ENCODE peak calls at places on chromosomes 3 and 15, in seven cellular contexts. S, J, L, W, I, X and Q are unnamed samples.

GRCh38 chr15:80695911-80696651 is 971 bp downstream of the ABHD17C start:
- DNase-seq in W (no peak), S (no peak), J (no peak), L (peak), X (no peak), I (peak), Q (peak)

GRCh38 chr15:60552224-60552623 is 73.3 kb upstream of the ICE2 start:
- DNase-seq in L (no peak), I (no peak), J (no peak), W (no peak), X (no peak), S (no peak), Q (no peak)

GRCh38 chr3:72331076-72331475 is 517.2 kb downstream of the SHQ1 start:
- DNase-seq in S (no peak), I (no peak), J (no peak), X (no peak), L (no peak), W (no peak), Q (no peak)

GRCh38 chr3:73674280-73674679 is 49.5 kb upstream of the PDZRN3 start:
- DNase-seq in S (no peak), J (no peak), X (peak), W (no peak), I (no peak), L (no peak), Q (no peak)

GRCh38 chr15:31274496-31275330 is 51.9 kb upstream of the KLF13 start:
- DNase-seq in J (no peak), S (peak), L (no peak), I (no peak), W (no peak), X (peak), Q (no peak)

GRCh38 chr3:72390841-72391240 is 457.4 kb downstream of the SHQ1 start:
- DNase-seq in X (peak), J (no peak), I (no peak), S (no peak), W (no peak), L (no peak), Q (no peak)

GRCh38 chr15:62483817-62484216 is 318.7 kb upstream of the C2CD4B start:
- DNase-seq in J (no peak), W (no peak), S (no peak), X (no peak), L (no peak), I (peak), Q (no peak)

GRCh38 chr3:45929042-45929679 is 14.1 kb upstream of the CXCR6 start:
- DNase-seq in L (peak), J (no peak), I (no peak), X (no peak), W (no peak), S (no peak), Q (peak)

GRCh38 chr15:101250331-101250730 is 1.5 kb downstream of the CHSY1 start:
- DNase-seq in I (no peak), W (peak), S (no peak), L (peak), J (no peak), X (peak), Q (no peak)

GRCh38 chr15:50116477-50116876 is 2.6 kb downstream of the ATP8B4 start:
- DNase-seq in I (no peak), L (no peak), X (peak), W (no peak), J (no peak), S (no peak), Q (peak)

GRCh38 chr3:133991209-133991608 is 38.5 kb downstream of the SLCO2A1 start:
- DNase-seq in L (peak), J (no peak), W (no peak), I (no peak), S (peak), X (no peak), Q (no peak)

GRCh38 chr3:50660386-50660785 is 14.3 kb upstream of the DOCK3 start:
- DNase-seq in J (no peak), X (no peak), I (no peak), S (peak), W (no peak), L (no peak), Q (no peak)

GRCh38 chr15:67135494-67135893 is 70.1 kb downstream of the SMAD3 start:
- DNase-seq in I (no peak), W (no peak), L (no peak), X (peak), J (no peak), S (no peak), Q (no peak)

GRCh38 chr3:141680620-141681389 is 57.3 kb upstream of the RNF7 start:
- DNase-seq in L (peak), X (peak), J (no peak), I (no peak), W (no peak), S (no peak), Q (no peak)

GRCh38 chr15:57647071-57647790 is 55.5 kb downstream of the MYZAP start:
- DNase-seq in J (no peak), S (no peak), L (no peak), I (no peak), W (no peak), X (no peak), Q (peak)

GRCh38 chr3:116059421-116060096 is 385.7 kb downstream of the LSAMP start:
- DNase-seq in J (peak), W (peak), S (no peak), I (no peak), X (peak), L (peak), Q (no peak)

GRCh38 chr3:140859592-140860336 is 81.9 kb upstream of the SLC25A36 start:
- DNase-seq in X (no peak), L (no peak), J (no peak), W (no peak), S (no peak), I (no peak), Q (no peak)

GRCh38 chr3:62833538-62833937 is 41.7 kb downstream of the CADPS start:
- DNase-seq in S (no peak), J (no peak), I (no peak), X (no peak), L (peak), W (no peak), Q (peak)

GRCh38 chr3:71010731-71011455 is 572.6 kb downstream of the FOXP1 start:
- DNase-seq in W (no peak), X (no peak), L (no peak), S (no peak), J (no peak), I (no peak), Q (peak)

GRCh38 chr3:140552898-140553297 is 125.0 kb upstream of the TRIM42 start:
- DNase-seq in W (no peak), L (peak), J (peak), S (peak), X (no peak), I (no peak), Q (no peak)

GRCh38 chr3:8964436-8965370 is 1.4 kb upstream of the RAD18 start:
- DNase-seq in X (peak), S (no peak), W (peak), I (no peak), J (peak), L (peak), Q (no peak)

GRCh38 chr15:62071711-62072308 is 5.0 kb downstream of the C2CD4A start:
- DNase-seq in I (no peak), X (peak), L (no peak), S (no peak), J (no peak), W (no peak), Q (peak)

GRCh38 chr15:55250951-55251350 is 38.7 kb downstream of the RAB27A start:
- DNase-seq in X (no peak), J (no peak), S (no peak), L (no peak), W (no peak), I (no peak), Q (no peak)

GRCh38 chr3:185693985-185694675 is 108.0 kb downstream of the SENP2 start:
- DNase-seq in I (no peak), W (no peak), J (no peak), L (no peak), S (no peak), X (peak), Q (no peak)

GRCh38 chr3:32882603-32883025 is 64.8 kb downstream of the TRIM71 start:
- DNase-seq in W (no peak), I (no peak), J (no peak), L (no peak), S (no peak), X (no peak), Q (peak)

GRCh38 chr15:65066635-65067333 is 1.0 kb downstream of the RASL12 start:
- DNase-seq in W (no peak), I (peak), L (no peak), X (no peak), S (no peak), J (no peak), Q (no peak)

GRCh38 chr3:64178419-64178818 is 46.8 kb downstream of the PRICKLE2 start:
- DNase-seq in X (no peak), J (no peak), L (no peak), S (no peak), W (no peak), I (no peak), Q (no peak)
- TF ChIP-seq CTCF in X (no peak), J (no peak), L (no peak), S (no peak), W (no peak), I (no peak), Q (no peak)

DNA sequence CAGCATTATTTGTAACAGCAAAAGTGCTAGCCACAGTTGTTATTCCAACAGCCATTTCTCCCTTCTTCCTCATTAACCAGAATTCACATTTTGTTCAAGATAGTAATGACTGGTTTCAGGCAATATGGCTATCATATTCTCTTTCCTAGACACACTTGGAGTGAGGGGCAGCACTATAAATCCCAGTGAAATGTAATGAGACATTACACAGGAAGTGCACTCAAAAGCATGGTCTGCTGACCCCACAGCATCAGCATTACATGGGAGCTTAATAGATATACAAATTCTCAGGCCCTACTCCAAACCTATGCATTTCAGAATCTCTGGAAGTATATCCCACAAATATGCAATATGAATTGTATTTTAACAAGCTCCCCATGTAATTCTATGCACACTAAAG is 21.4 kb downstream of the TMCC1 start:
- DNase-seq in W (no peak), L (no peak), J (no peak), I (no peak), X (no peak), S (no peak), Q (no peak)
- TF ChIP-seq CTCF in W (no peak), L (no peak), J (no peak), I (no peak), X (no peak), S (no peak), Q (no peak)

DNA sequence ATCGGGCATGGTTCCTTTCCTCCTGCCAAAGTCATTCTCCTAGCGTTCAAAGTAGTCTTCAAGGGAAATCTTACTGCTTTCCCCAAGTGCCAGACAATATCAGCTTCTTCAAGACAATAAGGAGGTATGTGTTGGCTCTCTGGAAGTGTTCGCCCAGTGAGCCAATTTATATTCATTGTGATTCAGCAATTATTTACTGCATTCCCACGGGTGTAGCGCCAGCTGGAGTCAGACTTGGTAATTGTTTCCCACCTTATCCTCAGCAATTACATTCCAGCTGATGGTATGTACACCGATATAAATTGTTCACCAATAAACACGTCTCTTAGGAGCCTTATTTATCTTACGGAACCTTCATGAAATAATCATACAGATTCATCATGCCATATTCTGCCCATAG is 103.6 kb upstream of the CTNNB1 start:
- DNase-seq in I (no peak), S (no peak), L (no peak), W (no peak), X (peak), J (no peak), Q (no peak)
- TF ChIP-seq CTCF in I (no peak), S (no peak), L (no peak), W (no peak), X (no peak), J (peak), Q (no peak)

GRCh38 chr3:65484964-65485363 is 553.8 kb downstream of the MAGI1 start:
- DNase-seq in J (no peak), L (peak), I (no peak), S (no peak), X (no peak), W (no peak), Q (no peak)
- TF ChIP-seq CTCF in J (no peak), L (no peak), I (no peak), S (no peak), X (no peak), W (no peak), Q (no peak)

DNA sequence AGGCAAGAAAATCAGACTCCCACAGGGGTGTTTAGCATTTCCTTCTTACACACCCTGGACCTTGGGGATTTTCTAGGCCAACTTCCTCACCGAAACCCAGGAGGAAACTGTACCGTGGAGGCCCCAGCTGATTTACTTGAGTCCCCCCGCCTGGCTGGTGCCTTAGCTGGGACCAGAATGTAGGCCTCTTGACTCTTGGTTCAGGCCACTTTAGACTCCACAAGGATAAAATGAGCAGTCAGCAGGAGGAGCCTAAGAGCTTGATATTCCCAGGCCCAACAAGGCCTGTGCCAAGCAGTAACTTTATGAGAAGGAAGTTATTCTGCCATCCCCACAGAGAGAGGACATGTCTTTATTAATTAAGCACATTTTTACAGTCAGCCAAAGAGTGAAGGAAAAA is 4.6 kb upstream of the APBA2 start:
- DNase-seq in J (no peak), I (no peak), W (no peak), L (no peak), S (no peak), X (peak), Q (no peak)
- TF ChIP-seq CTCF in J (no peak), I (no peak), W (peak), L (no peak), S (no peak), X (peak), Q (no peak)

GRCh38 chr15:70636540-70637165 is 126.7 kb downstream of the UACA start:
- DNase-seq in L (no peak), X (peak), I (peak), S (no peak), W (no peak), J (no peak), Q (no peak)
- TF ChIP-seq CTCF in L (no peak), X (peak), I (no peak), S (no peak), W (peak), J (peak), Q (peak)

GRCh38 chr3:69856965-69857364 is 117.7 kb downstream of the MITF start:
- DNase-seq in W (no peak), I (no peak), S (no peak), J (no peak), L (no peak), X (no peak), Q (no peak)

GRCh38 chr3:69850849-69851248 is 111.6 kb downstream of the MITF start:
- DNase-seq in J (no peak), I (no peak), W (no peak), S (no peak), L (no peak), X (no peak), Q (no peak)

GRCh38 chr3:69861556-69861955 is 122.3 kb downstream of the MITF start:
- DNase-seq in X (no peak), W (no peak), I (no peak), J (no peak), L (no peak), S (no peak), Q (no peak)

GRCh38 chr3:69853033-69853432 is 113.8 kb downstream of the MITF start:
- DNase-seq in J (no peak), L (no peak), I (no peak), W (no peak), S (no peak), X (no peak), Q (no peak)

DNA sequence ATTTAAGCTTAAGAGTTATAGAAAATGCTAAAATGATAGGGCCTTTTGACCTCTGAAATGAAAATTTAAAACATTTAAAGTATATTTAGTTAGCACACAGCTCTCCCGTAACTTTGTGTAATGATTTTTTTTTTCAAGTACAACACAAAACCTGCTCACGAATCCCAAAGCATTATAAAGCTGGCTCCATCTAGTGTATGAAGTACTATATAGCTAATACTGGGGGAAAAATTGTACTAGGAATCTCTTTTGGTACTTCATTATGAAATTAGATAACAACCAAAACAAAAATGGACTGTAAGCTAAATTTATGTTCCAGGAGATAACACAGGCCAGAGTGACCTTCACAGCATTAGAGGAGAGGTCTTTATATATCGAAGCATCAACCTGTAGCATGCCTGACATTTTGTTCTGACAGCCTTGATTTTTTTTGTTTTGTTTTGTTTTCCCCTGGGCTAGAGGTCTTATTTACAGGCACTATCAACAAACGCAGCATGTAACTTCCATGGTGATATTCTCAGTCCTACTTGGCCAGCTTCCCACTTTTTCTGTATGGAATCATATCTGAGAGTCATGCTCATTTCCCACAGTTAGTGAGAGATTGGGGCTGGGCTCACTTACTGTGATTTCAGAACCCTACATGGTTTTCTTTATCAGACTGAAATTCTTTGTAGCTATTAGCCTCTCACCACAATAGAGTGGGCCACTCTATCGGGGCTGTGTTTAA is 116.3 kb downstream of the MITF start:
- DNase-seq in L (no peak), I (no peak), S (no peak), J (no peak), W (no peak), X (peak), Q (no peak)
- TF ChIP-seq CTCF in L (peak), I (no peak), S (no peak), J (no peak), W (peak), X (peak), Q (no peak)

GRCh38 chr15:93162560-93162959 is 73.5 kb upstream of the RGMA start:
- DNase-seq in L (no peak), X (no peak), J (no peak), I (no peak), S (no peak), W (no peak), Q (no peak)
- TF ChIP-seq CTCF in L (no peak), X (no peak), J (no peak), I (no peak), S (no peak), W (no peak), Q (no peak)

GRCh38 chr3:69016102-69016501 is 2.6 kb upstream of the EOGT start:
- DNase-seq in L (no peak), J (no peak), S (no peak), W (no peak), I (no peak), X (no peak), Q (no peak)

GRCh38 chr3:69020857-69021256 is 7.4 kb upstream of the EOGT start:
- DNase-seq in S (no peak), X (no peak), W (no peak), J (no peak), L (no peak), I (no peak), Q (no peak)

GRCh38 chr3:69016901-69017300 is 3.4 kb upstream of the EOGT start:
- DNase-seq in I (no peak), W (no peak), J (no peak), L (no peak), S (no peak), X (no peak), Q (no peak)

DNA sequence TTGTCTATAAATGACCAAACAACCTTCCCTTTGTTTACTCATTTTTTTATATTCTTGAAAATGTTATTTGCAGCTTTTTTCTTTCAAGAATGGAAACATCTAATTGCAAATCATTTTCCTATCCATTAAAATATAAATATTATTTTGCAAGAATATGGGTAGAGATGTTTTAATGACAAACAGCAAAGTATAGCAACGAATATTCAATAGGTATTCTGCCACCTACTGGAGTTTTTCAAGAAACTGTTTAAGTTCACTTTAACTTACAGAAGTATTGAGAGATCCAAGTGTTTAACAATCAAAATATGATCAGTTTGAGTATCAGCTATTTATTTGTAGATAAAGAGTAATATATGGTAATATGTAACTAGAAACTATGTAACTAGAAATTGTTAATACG is 6.9 kb upstream of the EOGT start:
- DNase-seq in W (no peak), S (no peak), J (no peak), L (no peak), I (no peak), X (no peak), Q (no peak)
- TF ChIP-seq CTCF in W (no peak), S (no peak), J (no peak), L (peak), I (no peak), X (peak), Q (peak)

GRCh38 chr15:33234019-33234418 is 39.5 kb upstream of the FMN1 start:
- DNase-seq in X (peak), I (no peak), L (peak), W (no peak), J (no peak), S (no peak), Q (no peak)
- TF ChIP-seq CTCF in X (peak), I (no peak), L (peak), W (peak), J (peak), S (no peak), Q (peak)